ENCODE peak calls at places on chromosomes 11 and 22, in ten cellular contexts. F, K, M, V, L, N, I, B, Q and S are unnamed samples.

GRCh38 chr11:17012179-17012578 is 2.0 kb downstream of the PLEKHA7 start:
- DNase-seq in K (no peak), L (no peak), V (no peak), F (no peak), I (no peak), N (no peak), B (no peak), Q (no peak), M (no peak), S (no peak)

GRCh38 chr11:118757881-118758399 is 33.0 kb downstream of the DDX6 start:
- DNase-seq in M (no peak), I (no peak), F (no peak), L (no peak), Q (no peak), V (no peak), N (no peak), B (no peak), K (no peak), S (no peak)

GRCh38 chr11:61694971-61695706 is 14.9 kb downstream of the DAGLA start:
- DNase-seq in B (no peak), K (peak), I (no peak), M (peak), F (peak), Q (no peak), L (peak), V (no peak), N (no peak), S (peak)

GRCh38 chr11:7892751-7893356 is 38.2 kb downstream of the OR10A6 start:
- DNase-seq in Q (peak), K (no peak), N (no peak), B (peak), L (no peak), F (no peak), M (no peak), V (peak), I (no peak), S (no peak)

GRCh38 chr11:129434641-129435498 is 59.2 kb downstream of the BARX2 start:
- DNase-seq in L (no peak), I (no peak), V (no peak), M (no peak), B (peak), N (no peak), K (no peak), Q (no peak), F (no peak), S (no peak)

GRCh38 chr11:61923166-61924015 is 6.0 kb upstream of the RAB3IL1 start:
- DNase-seq in M (peak), L (no peak), K (peak), V (no peak), B (peak), F (peak), I (no peak), N (no peak), Q (no peak), S (peak)

GRCh38 chr22:33240901-33241300 is 182.7 kb upstream of the SYN3 start:
- DNase-seq in I (no peak), V (no peak), B (no peak), N (no peak), F (no peak), K (no peak), Q (no peak), M (no peak), L (no peak), S (no peak)

GRCh38 chr11:126573325-126574076 is 218.0 kb downstream of the ST3GAL4 start:
- DNase-seq in V (no peak), L (no peak), N (no peak), Q (no peak), K (no peak), F (no peak), I (no peak), B (no peak), M (no peak), S (no peak)

GRCh38 chr22:47333625-47334024 is 571.2 kb downstream of the TBC1D22A start:
- DNase-seq in K (no peak), M (no peak), Q (no peak), B (peak), V (no peak), L (no peak), F (no peak), I (no peak), N (no peak), S (no peak)

GRCh38 chr11:125404136-125404810 is 91.8 kb downstream of the FEZ1 start:
- DNase-seq in I (no peak), B (no peak), L (no peak), K (no peak), Q (no peak), V (peak), M (no peak), F (no peak), N (no peak), S (no peak)

GRCh38 chr11:110463153-110463552 is 33.4 kb downstream of the FDX1 start:
- DNase-seq in I (no peak), N (no peak), K (peak), M (peak), Q (no peak), L (peak), B (peak), V (peak), F (no peak), S (peak)

GRCh38 chr11:117909611-117910382 is 19.4 kb downstream of the TMPRSS13 start:
- DNase-seq in L (no peak), B (no peak), N (no peak), F (no peak), V (no peak), K (no peak), M (peak), I (no peak), Q (no peak), S (no peak)

GRCh38 chr22:37708580-37709444 is 12.0 kb downstream of the TRIOBP start:
- DNase-seq in M (no peak), N (no peak), V (no peak), I (no peak), Q (no peak), L (no peak), B (no peak), K (peak), F (no peak), S (no peak)

GRCh38 chr11:84292955-84293354 is 1006.8 kb upstream of the CCDC90B start:
- DNase-seq in K (no peak), L (no peak), F (no peak), V (no peak), I (no peak), Q (no peak), M (no peak), N (no peak), B (peak), S (no peak)

GRCh38 chr11:117972589-117973445 is 13.4 kb upstream of the IL10RA start:
- DNase-seq in F (no peak), I (no peak), V (no peak), N (no peak), B (no peak), L (no peak), Q (no peak), M (no peak), K (no peak), S (no peak)

GRCh38 chr11:27611946-27612455 is 88.3 kb downstream of the BDNF start:
- DNase-seq in M (no peak), N (no peak), I (no peak), K (no peak), B (no peak), L (no peak), V (no peak), Q (no peak), F (no peak), S (no peak)

GRCh38 chr11:2523821-2524391 is 79.1 kb downstream of the KCNQ1 start:
- DNase-seq in V (no peak), K (peak), F (peak), B (no peak), M (peak), L (peak), Q (no peak), N (no peak), I (no peak), S (no peak)

GRCh38 chr22:44179989-44180705 is 578 bp upstream of the PARVG start:
- DNase-seq in N (no peak), F (no peak), M (no peak), K (no peak), I (no peak), Q (no peak), V (no peak), B (no peak), L (peak), S (no peak)

GRCh38 chr11:73314121-73314948 is 6.3 kb downstream of the ARHGEF17 start:
- DNase-seq in F (no peak), V (no peak), M (peak), N (no peak), Q (no peak), K (no peak), L (peak), I (no peak), B (peak), S (no peak)

GRCh38 chr11:73317373-73317772 is 9.3 kb downstream of the ARHGEF17 start:
- DNase-seq in L (peak), K (peak), M (peak), V (no peak), Q (no peak), B (no peak), F (no peak), N (no peak), I (no peak), S (peak)

GRCh38 chr11:73313652-73314051 is 5.6 kb downstream of the ARHGEF17 start:
- DNase-seq in N (no peak), F (no peak), Q (no peak), L (no peak), V (no peak), K (no peak), M (no peak), I (no peak), B (no peak), S (no peak)

GRCh38 chr11:73316422-73316821 is 8.3 kb downstream of the ARHGEF17 start:
- DNase-seq in F (no peak), I (no peak), N (no peak), Q (no peak), L (no peak), K (no peak), M (no peak), B (no peak), V (no peak), S (no peak)

DNA sequence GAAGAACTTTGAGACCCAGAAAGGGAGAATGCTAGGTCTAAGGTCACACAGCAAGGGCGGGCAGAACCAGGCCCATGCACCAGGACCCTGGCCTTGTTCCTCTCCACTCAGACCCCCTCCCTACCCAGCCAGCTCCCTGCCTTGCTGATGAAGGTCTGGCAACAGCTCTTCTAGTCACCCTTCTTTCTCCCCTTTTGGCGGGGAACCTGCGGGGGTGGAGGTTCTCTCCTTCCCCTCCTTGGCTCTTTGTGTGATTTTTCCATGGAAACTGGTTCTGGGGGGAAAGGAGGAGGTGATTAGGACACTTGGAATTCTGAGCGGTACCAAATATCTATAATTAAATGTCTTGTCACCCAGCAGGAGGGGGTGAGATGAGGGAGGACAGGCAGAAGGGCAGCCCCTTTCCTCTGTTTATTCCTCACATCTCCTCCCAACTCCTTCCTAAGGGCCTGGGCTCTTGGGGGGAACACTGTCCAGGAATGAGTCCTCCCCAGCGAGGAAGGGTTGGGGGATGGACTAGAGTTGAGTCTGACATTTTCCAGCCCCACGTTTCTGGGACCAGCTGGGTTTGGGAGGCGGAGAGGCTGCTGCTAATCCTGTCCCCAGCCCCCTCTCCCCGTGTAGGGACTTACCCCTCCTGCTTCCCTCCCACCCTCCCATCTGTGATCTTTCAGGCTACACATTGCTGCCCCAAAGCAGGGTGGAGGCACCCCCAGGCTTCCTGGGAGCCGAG is 7.4 kb downstream of the ARHGEF17 start:
- DNase-seq in V (no peak), I (no peak), N (no peak), L (no peak), F (no peak), M (peak), B (no peak), K (no peak), Q (no peak), S (no peak)
- H3K27ac ChIP-seq in V (no peak), I (peak), N (peak), L (peak), F (no peak), M (peak), B (peak), K (peak), Q (no peak), S (peak)

GRCh38 chr11:47254381-47254780 is 3.4 kb upstream of the NR1H3 start:
- DNase-seq in B (no peak), V (no peak), Q (no peak), L (no peak), F (no peak), M (no peak), N (no peak), I (no peak), K (no peak), S (peak)
- H3K4me3 ChIP-seq in B (no peak), V (no peak), Q (no peak), L (no peak), F (no peak), M (no peak), N (no peak), I (no peak), K (no peak), S (no peak)

GRCh38 chr11:106998126-106998525 is 20.1 kb downstream of the GUCY1A2 start:
- DNase-seq in N (no peak), M (no peak), L (no peak), Q (no peak), B (peak), K (no peak), F (no peak), I (no peak), V (no peak), S (no peak)
- H3K27ac ChIP-seq in N (no peak), M (no peak), L (no peak), Q (no peak), B (no peak), K (peak), F (no peak), I (no peak), V (no peak), S (no peak)

DNA sequence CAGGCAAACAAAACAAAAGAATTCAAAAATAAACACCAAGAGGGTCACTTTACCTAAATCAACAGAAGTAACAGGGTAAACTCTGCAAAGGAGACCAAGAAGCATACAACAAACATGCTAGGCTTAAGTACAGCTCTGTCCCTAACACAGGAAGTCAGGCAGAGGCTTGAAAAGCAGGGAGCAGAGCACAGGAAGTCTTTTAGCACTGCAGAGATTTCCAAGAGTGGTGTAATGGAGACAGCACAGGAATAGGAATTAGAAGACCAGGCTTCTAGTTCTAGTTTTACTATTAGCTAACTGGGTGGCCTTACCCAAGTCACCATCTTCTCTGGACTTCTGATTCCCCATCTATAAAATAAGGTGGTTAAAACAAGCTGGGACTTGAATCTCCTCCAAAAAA is 1.9 kb downstream of the RBFOX2 start:
- DNase-seq in I (no peak), K (no peak), F (no peak), M (no peak), L (no peak), N (no peak), B (peak), Q (no peak), V (no peak), S (no peak)
- H3K4me3 ChIP-seq in I (peak), K (peak), F (no peak), M (peak), L (peak), N (peak), B (peak), Q (no peak), V (no peak), S (peak)

DNA sequence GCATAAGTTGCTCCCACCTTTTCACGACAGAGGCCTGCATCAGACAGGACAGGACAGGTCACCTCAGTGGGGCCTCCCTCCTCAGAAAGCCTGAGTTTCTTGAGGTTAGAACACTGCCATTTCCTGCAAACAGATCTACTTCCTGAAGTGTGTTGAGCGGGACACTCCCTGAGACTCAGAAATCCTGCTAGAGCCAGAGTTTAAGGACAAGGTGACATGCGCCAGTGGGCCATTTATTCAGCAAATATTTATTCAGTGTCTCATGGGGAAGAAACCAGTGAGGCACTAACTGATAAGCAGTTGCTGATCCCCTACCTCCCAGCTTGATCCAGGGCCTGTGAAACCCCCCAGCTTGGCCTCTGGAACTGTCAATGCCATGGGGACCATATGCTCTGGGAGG is 454.6 kb downstream of the SOX6 start:
- DNase-seq in I (no peak), K (no peak), F (no peak), N (no peak), Q (no peak), V (no peak), L (peak), B (no peak), M (no peak), S (no peak)
- H3K27ac ChIP-seq in I (no peak), K (no peak), F (no peak), N (no peak), Q (no peak), V (no peak), L (no peak), B (no peak), M (no peak), S (peak)

GRCh38 chr11:65391007-65391406 is 4.6 kb downstream of the FRMD8 start:
- DNase-seq in F (no peak), N (no peak), V (no peak), B (peak), L (no peak), K (peak), M (no peak), I (no peak), Q (no peak), S (no peak)

GRCh38 chr11:65388731-65389130 is 2.3 kb downstream of the FRMD8 start:
- DNase-seq in L (no peak), Q (no peak), M (no peak), K (no peak), V (no peak), F (no peak), B (no peak), I (no peak), N (no peak), S (no peak)

GRCh38 chr11:65389294-65389980 is 3.0 kb downstream of the FRMD8 start:
- DNase-seq in I (no peak), N (no peak), K (no peak), F (no peak), L (peak), V (no peak), M (no peak), B (no peak), Q (no peak), S (no peak)

GRCh38 chr11:65392186-65392829 is 5.9 kb downstream of the FRMD8 start:
- DNase-seq in M (no peak), K (no peak), V (no peak), L (no peak), F (no peak), I (no peak), Q (no peak), B (no peak), N (no peak), S (no peak)

GRCh38 chr11:65390099-65390941 is 3.9 kb downstream of the FRMD8 start:
- DNase-seq in I (no peak), M (no peak), N (no peak), K (no peak), F (no peak), V (no peak), L (peak), B (no peak), Q (no peak), S (no peak)
- H3K4me3 ChIP-seq in I (no peak), M (no peak), N (peak), K (peak), F (no peak), V (no peak), L (no peak), B (peak), Q (no peak), S (no peak)

DNA sequence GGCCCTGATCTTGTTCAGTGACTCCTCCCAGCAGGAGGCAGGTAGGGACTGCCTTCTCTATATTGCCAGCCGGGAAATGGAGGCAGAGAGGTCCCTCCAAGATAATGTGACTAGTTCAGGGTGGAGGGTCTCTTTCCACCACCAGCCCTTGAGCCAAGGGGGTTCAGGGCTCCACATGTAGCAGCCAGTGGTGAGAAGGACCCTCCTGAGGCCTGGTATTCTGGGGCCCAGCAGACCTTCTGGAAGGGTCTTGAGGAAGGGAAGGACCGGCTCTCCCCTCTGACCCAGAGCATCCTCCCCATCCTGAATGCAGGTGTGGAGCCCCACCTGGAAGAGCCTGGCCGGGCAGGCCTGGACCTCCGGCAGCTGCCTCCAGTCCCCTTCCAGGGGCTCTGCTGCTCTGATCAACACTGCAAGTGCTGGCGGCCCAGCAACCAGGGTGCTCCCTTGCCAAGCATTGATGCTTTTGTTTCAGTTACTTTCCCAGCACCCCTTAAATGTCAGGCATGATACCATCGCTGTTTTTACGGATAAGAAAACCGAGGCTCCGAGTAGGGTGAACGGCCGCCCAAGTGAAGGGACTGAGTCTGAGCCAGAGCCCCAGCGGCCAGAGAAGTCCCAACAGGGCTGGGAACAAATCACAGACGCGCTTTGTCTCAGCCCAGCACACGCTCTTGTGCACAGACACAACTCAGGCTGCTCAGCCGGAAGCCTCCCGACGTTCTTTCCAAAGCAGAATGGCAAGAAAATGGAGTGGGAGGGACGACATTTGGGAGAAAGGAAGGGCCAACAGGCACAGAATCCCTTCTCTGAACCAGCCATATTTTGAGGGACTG is 38.8 kb downstream of the DKK3 start:
- DNase-seq in B (no peak), K (no peak), Q (no peak), I (no peak), M (no peak), L (no peak), F (no peak), V (no peak), N (no peak), S (no peak)
- H3K27ac ChIP-seq in B (no peak), K (peak), Q (no peak), I (no peak), M (peak), L (no peak), F (no peak), V (no peak), N (no peak), S (peak)

GRCh38 chr11:504994-505344 is 2.1 kb downstream of the RNH1 start:
- DNase-seq in B (no peak), F (no peak), M (no peak), L (no peak), N (no peak), I (no peak), V (no peak), K (no peak), Q (no peak), S (no peak)
- H3K4me3 ChIP-seq in B (peak), F (no peak), M (peak), L (peak), N (peak), I (peak), V (no peak), K (peak), Q (no peak), S (peak)

GRCh38 chr11:19237381-19237780 is 3.4 kb downstream of the E2F8 start:
- DNase-seq in Q (no peak), B (no peak), K (no peak), N (no peak), V (no peak), I (no peak), M (no peak), F (no peak), L (no peak), S (no peak)
- H3K27ac ChIP-seq in Q (no peak), B (no peak), K (peak), N (no peak), V (no peak), I (no peak), M (no peak), F (no peak), L (no peak), S (no peak)